ENCODE peak calls at places on chromosomes 11 and 22, in six cellular contexts. O, J, K, T, B and U are unnamed samples.

GRCh38 chr22:40107244-40107643 is 70.5 kb upstream of the TNRC6B start:
- DNase-seq in O (no peak), J (no peak), K (no peak), T (peak), B (no peak), U (no peak)

GRCh38 chr11:96272542-96273306 is 70.3 kb downstream of the MAML2 start:
- DNase-seq in O (no peak), J (no peak), K (no peak), T (no peak), B (no peak), U (no peak)

GRCh38 chr11:429391-429790 is 12.4 kb downstream of the ANO9 start:
- DNase-seq in O (no peak), J (no peak), K (no peak), T (no peak), B (no peak), U (no peak)

GRCh38 chr11:82315093-82315492 is 418.6 kb downstream of the FAM181B start:
- DNase-seq in O (no peak), J (no peak), K (peak), T (no peak), B (no peak), U (peak)

GRCh38 chr11:113242767-113243397 is 71.5 kb upstream of the TTC12 start:
- DNase-seq in O (no peak), J (no peak), K (no peak), T (no peak), B (no peak), U (no peak)

GRCh38 chr11:66912963-66913362 is 45.2 kb downstream of the PC start:
- DNase-seq in O (no peak), J (no peak), K (no peak), T (no peak), B (no peak), U (no peak)

GRCh38 chr22:42371112-42371900 is 60.9 kb downstream of the NFAM1 start:
- DNase-seq in O (no peak), J (no peak), K (no peak), T (no peak), B (no peak), U (no peak)

GRCh38 chr11:44034639-44035038 is 13.1 kb upstream of the ACCSL start:
- DNase-seq in O (no peak), J (no peak), K (no peak), T (no peak), B (no peak), U (no peak)

GRCh38 chr11:85821636-85822035 is 10.7 kb upstream of the SYTL2 start:
- DNase-seq in O (no peak), J (no peak), K (no peak), T (no peak), B (no peak), U (no peak)

GRCh38 chr11:58575377-58576020 is at the start of gene LPXN:
- DNase-seq in O (no peak), J (no peak), K (no peak), T (peak), B (no peak), U (no peak)

GRCh38 chr11:3163241-3163981 is 1.7 kb downstream of the OSBPL5 start:
- DNase-seq in O (peak), J (no peak), K (no peak), T (no peak), B (no peak), U (no peak)

GRCh38 chr11:61293869-61294716 is 1.0 kb downstream of the VWCE start:
- DNase-seq in O (peak), J (peak), K (peak), T (peak), B (peak), U (no peak)

GRCh38 chr22:25067851-25068421 is 115.4 kb downstream of the KIAA1671 start:
- DNase-seq in O (no peak), J (no peak), K (no peak), T (no peak), B (no peak), U (peak)

GRCh38 chr11:71147331-71147730 is 105.0 kb downstream of the SHANK2 start:
- DNase-seq in O (no peak), J (no peak), K (no peak), T (no peak), B (no peak), U (no peak)

GRCh38 chr22:31734512-31734911 is 15.4 kb downstream of the PRR14L start:
- DNase-seq in O (no peak), J (no peak), K (no peak), T (no peak), B (no peak), U (no peak)

GRCh38 chr11:49377978-49378377 is 169.6 kb upstream of the FOLH1 start:
- DNase-seq in O (no peak), J (no peak), K (no peak), T (no peak), B (no peak), U (no peak)